ENCODE peak calls at places on chromosomes 11 and 22, in eight cellular contexts. D is neural crest cell; G is NCI-H1092 treated with DMSO at 0.1 percent for 48 hours; W is stimulated activated CD4-positive, alpha-beta T cell treated with anti-CD3 and anti-CD28 coated beads, Interleukin-15, amount 100 ng/mL, for 1 hour; N is RWPE1; Q is activated CD4-positive, CD25-positive, alpha-beta regulatory T cell; B is NCI-H526; Y is GM06990. L is an unnamed sample.

GRCh38 chr22:33678523-33678922 is 241.8 kb downstream of the LARGE1 start:
- DNase-seq in D (no peak), G (no peak), W (no peak), N (no peak), Q (no peak), B (no peak), Y (no peak), L (no peak)

GRCh38 chr11:8930456-8931175 is 2.1 kb downstream of the C11orf16 start:
- DNase-seq in D (no peak), G (no peak), W (no peak), N (no peak), Q (no peak), B (no peak), Y (no peak), L (no peak)

GRCh38 chr11:20610825-20611224 is 11.4 kb downstream of the SLC6A5 start:
- DNase-seq in D (no peak), G (no peak), W (no peak), N (no peak), Q (no peak), B (no peak), Y (no peak), L (no peak)

GRCh38 chr11:17229481-17230152 is 21.8 kb upstream of the PIK3C2A start:
- DNase-seq in D (no peak), G (no peak), W (no peak), N (no peak), Q (no peak), B (no peak), Y (no peak), L (no peak)

GRCh38 chr22:50396751-50397370 is 53.7 kb downstream of the PPP6R2 start:
- DNase-seq in D (no peak), G (no peak), W (no peak), N (no peak), Q (no peak), B (no peak), Y (no peak), L (no peak)

GRCh38 chr22:31646186-31647019 is 15.6 kb downstream of the PISD start:
- DNase-seq in D (no peak), G (no peak), W (no peak), N (peak; percentile 88), Q (no peak), B (no peak), Y (no peak), L (peak; percentile 88)

GRCh38 chr11:117872962-117873827 is 3.3 kb downstream of the FXYD6 start:
- DNase-seq in D (no peak), G (no peak), W (no peak), N (no peak), Q (no peak), B (no peak), Y (no peak), L (no peak)

GRCh38 chr11:129637983-129638776 is 177.5 kb upstream of the TMEM45B start:
- DNase-seq in D (no peak), G (no peak), W (no peak), N (no peak), Q (no peak), B (no peak), Y (no peak), L (no peak)

GRCh38 chr22:24108073-24108472 is 73.2 kb upstream of the SUSD2 start:
- DNase-seq in D (no peak), G (no peak), W (no peak), N (no peak), Q (no peak), B (no peak), Y (no peak), L (no peak)

L was measured in LoVo.